ENCODE peak calls at places on chromosomes 12 and 14, in four cellular contexts. K is heart right ventricle, N is tibial nerve, V is fibroblast of lung. R is an unnamed sample. For H3K4me1, the result is how much of the 10 kb centered on the place peaks cover.

GRCh38 chr12:76586764-76587395 is 27.3 kb upstream of the OSBPL8 start:
- DNase-seq in K (peak), N (no peak), V (peak), R (peak)

GRCh38 chr12:28925726-28926376 is 223.2 kb upstream of the FAR2 start:
- DNase-seq in V (peak), N (no peak), K (peak), R (no peak)

GRCh38 chr14:71703477-71703876 is 228.8 kb upstream of the RGS6 start:
- DNase-seq in N (no peak), V (peak), K (peak), R (no peak)

GRCh38 chr12:15699886-15700285 is 89.3 kb downstream of the EPS8 start:
- DNase-seq in V (no peak), K (no peak), N (no peak), R (peak)

GRCh38 chr12:72053604-72054003 is 115.0 kb downstream of the TPH2 start:
- DNase-seq in K (no peak), V (peak), N (no peak), R (no peak)

GRCh38 chr14:95311752-95312151 is 8.0 kb downstream of the CLMN start:
- DNase-seq in V (peak), K (no peak), N (no peak), R (peak)

GRCh38 chr12:66236969-66237368 is 48.0 kb downstream of the IRAK3 start:
- DNase-seq in V (no peak), N (no peak), K (no peak), R (no peak)

GRCh38 chr12:20404576-20405346 is 36.4 kb downstream of the PDE3A start:
- DNase-seq in N (peak), V (peak), K (peak), R (no peak)

GRCh38 chr12:108508243-108508642 is 6.8 kb upstream of the FICD start:
- DNase-seq in K (no peak), N (no peak), V (peak), R (no peak)

GRCh38 chr14:91372680-91373495 is 44.7 kb downstream of the CCDC88C start:
- DNase-seq in V (no peak), K (no peak), N (no peak), R (no peak)

GRCh38 chr12:19276767-19277166 is 147.2 kb downstream of the PLEKHA5 start:
- DNase-seq in V (no peak), N (no peak), K (no peak), R (no peak)

GRCh38 chr14:57823015-57823660 is 42.8 kb downstream of the SLC35F4 start:
- DNase-seq in N (no peak), K (no peak), V (no peak), R (no peak)

GRCh38 chr12:75635606-75636444 is 124.4 kb upstream of the KRR1 start:
- DNase-seq in K (no peak), N (no peak), V (peak), R (peak)

GRCh38 chr12:110367209-110367864 is 36.2 kb downstream of the ANAPC7 start:
- DNase-seq in V (no peak), K (no peak), N (no peak), R (peak)

GRCh38 chr14:23299558-23299957 is 3.1 kb downstream of the PPP1R3E start:
- DNase-seq in K (no peak), V (peak), N (no peak), R (no peak)

GRCh38 chr14:23364604-23365352 is at the start of gene EFS:
- DNase-seq in V (peak), N (peak), K (peak), R (no peak)

GRCh38 chr12:56565510-56566101 is 44.0 kb downstream of the RBMS2 start:
- DNase-seq in V (peak), N (peak), K (peak), R (no peak)

GRCh38 chr12:107319536-107320030 is 226.2 kb upstream of the CRY1 start:
- DNase-seq in V (peak), N (no peak), K (no peak), R (no peak)

GRCh38 chr12:95118138-95118787 is 44.8 kb upstream of the NR2C1 start:
- DNase-seq in V (peak), N (no peak), K (no peak), R (peak)

GRCh38 chr12:109770861-109771670 is 57.4 kb downstream of the FAM222A start:
- DNase-seq in V (no peak), K (no peak), N (no peak), R (peak)

DNA sequence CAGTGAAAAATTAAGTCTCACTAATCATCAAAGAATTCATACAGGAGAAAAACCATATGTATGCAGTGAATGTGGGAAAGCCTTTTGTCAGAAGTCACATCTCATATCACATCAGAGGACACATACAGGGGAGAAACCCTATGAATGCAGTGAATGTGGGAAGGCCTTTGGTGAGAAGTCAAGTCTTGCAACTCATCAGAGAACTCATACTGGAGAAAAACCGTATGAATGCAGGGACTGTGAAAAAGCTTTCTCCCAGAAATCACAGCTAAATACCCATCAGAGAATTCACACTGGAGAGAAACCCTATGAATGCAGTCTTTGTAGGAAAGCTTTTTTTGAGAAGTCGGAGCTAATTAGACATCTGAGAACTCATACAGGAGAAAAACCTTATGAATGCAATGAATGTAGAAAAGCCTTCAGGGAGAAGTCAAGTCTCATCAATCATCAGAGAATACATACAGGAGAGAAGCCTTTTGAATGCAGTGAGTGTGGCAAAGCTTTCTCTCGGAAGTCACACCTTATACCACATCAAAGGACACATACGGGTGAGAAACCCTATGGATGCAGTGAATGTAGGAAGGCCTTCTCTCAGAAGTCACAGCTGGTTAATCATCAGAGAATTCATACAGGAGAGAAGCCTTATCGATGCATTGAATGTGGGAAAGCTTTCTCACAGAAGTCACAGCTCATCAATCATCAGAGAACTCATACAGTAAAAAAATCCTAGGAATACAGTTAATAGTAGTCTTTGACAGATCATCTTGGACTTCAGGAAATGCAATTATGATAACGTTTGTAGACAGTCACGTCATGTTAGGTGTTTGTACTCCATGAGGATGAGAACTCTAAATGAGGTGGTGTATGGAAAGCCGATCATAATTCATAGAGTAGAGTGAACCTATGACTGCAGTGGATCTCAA is 21.2 kb downstream of the ZNF84 start:
- DNase-seq in N (no peak), K (no peak), V (no peak), R (peak)
- H3K4me3 ChIP-seq in N (no peak), K (no peak), V (no peak), R (no peak)

GRCh38 chr12:124506145-124506831 is 61.1 kb downstream of the NCOR2 start:
- DNase-seq in V (peak), K (peak), N (peak), R (no peak)
- H3K4me1 ChIP-seq in V (under half), K (half or more), N (half or more), R (under half)

DNA sequence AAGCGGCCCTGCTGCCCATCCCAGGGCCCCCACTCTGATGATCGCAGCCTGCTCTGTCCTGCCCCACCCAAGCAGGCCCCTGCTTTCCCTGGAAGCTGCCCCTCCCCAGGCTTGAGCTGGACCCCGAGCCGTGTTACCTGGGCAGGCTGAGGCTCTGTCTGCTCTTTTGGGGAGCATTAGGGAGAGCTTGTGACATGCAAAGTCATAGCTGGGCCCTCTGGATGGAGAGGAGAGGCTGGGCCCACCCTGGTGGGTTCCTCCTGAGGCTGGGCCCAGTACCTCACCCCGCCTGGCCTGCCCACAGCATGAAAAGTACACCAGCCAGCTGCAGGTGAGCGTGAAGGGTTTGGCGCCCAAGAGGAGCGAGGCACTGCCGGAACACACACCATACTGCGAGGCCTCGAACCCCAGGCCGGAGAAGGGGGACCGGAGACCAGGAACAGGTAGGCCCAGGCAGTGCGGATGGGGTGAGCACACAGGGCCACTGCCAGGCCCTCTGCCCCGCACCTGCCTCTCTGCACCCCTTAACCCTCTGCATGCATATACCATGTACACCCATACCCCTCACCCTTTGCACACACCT is 15.0 kb downstream of the CEP170B start:
- DNase-seq in V (no peak), N (no peak), K (no peak), R (no peak)
- H3K4me3 ChIP-seq in V (no peak), N (no peak), K (no peak), R (no peak)

GRCh38 chr12:68011882-68012207 is 22.6 kb downstream of the IFNG-AS1 start:
- DNase-seq in V (peak), K (no peak), N (no peak), R (no peak)
- H3K4me1 ChIP-seq in V (under half), K (under half), N (under half), R (under half)

GRCh38 chr14:73455294-73455693 is 3.1 kb downstream of the NUMB start:
- DNase-seq in N (no peak), V (no peak), K (no peak), R (no peak)

GRCh38 chr14:73457050-73457934 is 1.1 kb downstream of the NUMB start:
- DNase-seq in V (peak), N (no peak), K (peak), R (peak)

GRCh38 chr14:73460691-73461127 is 2.4 kb upstream of the NUMB start:
- DNase-seq in N (no peak), V (peak), K (peak), R (no peak)

GRCh38 chr14:73458219-73458976 is at the start of gene NUMB:
- DNase-seq in N (peak), K (peak), V (peak), R (peak)

DNA sequence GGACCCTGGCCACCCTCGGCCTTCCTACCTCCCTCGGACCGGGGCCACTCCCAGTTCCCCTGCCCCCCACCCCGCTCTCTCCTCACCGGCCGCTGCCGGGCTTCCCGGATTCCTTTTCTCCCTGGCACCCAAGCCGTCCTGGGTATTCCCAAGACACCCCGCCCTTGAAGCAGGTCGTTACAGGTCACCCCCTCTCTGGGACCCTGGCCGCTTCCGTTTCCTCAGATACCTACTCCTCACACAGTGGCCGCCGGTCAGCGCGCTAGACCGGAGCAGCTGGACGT is 469 bp downstream of the NUMB start:
- DNase-seq in V (no peak), K (peak), N (no peak), R (peak)
- H3K4me3 ChIP-seq in V (peak), K (peak), N (peak), R (peak)

DNA sequence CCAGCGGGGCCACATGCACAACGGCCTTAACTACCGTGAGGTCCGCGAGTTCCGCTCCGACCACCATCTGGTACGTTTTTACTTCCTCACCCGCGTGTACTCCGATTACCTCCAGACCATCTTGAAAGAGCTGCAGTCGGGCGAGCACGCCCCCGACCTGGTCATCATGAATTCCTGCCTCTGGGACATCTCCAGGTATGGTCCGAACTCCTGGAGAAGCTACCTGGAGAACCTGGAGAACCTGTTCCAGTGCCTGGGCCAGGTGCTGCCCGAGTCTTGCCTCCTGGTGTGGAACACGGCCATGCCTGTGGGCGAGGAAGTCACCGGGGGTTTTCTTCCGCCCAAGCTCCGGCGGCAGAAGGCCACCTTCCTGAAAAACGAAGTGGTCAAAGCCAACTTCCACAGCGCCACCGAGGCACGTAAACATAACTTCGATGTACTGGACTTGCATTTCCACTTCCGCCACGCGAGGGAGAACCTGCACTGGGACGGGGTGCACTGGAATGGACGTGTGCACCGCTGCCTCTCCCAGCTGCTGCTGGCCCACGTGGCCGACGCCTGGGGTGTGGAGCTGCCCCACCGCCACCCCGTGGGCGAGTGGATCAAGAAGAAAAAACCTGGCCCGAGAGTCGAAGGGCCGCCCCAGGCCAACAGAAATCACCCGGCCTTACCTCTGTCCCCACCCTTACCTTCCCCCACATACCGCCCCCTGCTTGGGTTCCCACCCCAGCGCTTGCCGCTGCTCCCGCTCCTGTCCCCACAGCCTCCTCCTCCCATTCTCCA is 155.7 kb upstream of the AMIGO2 start:
- DNase-seq in V (no peak), K (no peak), N (no peak), R (no peak)
- H3K4me1 ChIP-seq in V (under half), K (under half), N (under half), R (under half)